ENCODE peak calls at places on chromosomes 13 and 19, in eight cellular contexts. Q, S, Z, X, F, J, Y and K are unnamed samples.
A peak's percentile ranks its signal among the peaks of the same experiment; 100 is the strongest.

GRCh38 chr13:31200636-31200970 is 828 bp downstream of the B3GLCT start:
- DNase-seq in S (peak; percentile 51), J (no peak), Q (no peak), Y (no peak), Z (no peak), F (peak; percentile 88), X (peak; percentile 71), K (no peak)

GRCh38 chr19:50314724-50315700 is 14.2 kb downstream of the KCNC3 start:
- DNase-seq in J (no peak), S (no peak), F (no peak), Z (no peak), X (peak; percentile 65), Y (no peak), Q (no peak), K (no peak)

GRCh38 chr19:45693168-45693788 is 812 bp downstream of the QPCTL start:
- DNase-seq in Y (peak; percentile 70), Q (peak; percentile 57), Z (peak; percentile 21), J (peak; percentile 28), S (peak; percentile 92), X (peak; percentile 88), F (peak; percentile 94), K (peak; percentile 15)

GRCh38 chr13:47499358-47500150 is 501.5 kb downstream of the SUCLA2 start:
- DNase-seq in X (no peak), F (no peak), Z (no peak), Y (no peak), S (no peak), J (peak; percentile 68), Q (peak; percentile 95), K (peak; percentile 60)

GRCh38 chr19:10431943-10432735 is 11.8 kb downstream of the PDE4A start:
- DNase-seq in J (no peak), Z (no peak), X (peak; percentile 69), S (peak; percentile 81), Y (no peak), Q (no peak), F (no peak), K (no peak)

GRCh38 chr19:35246466-35247096 is 2.2 kb upstream of the LSR start:
- DNase-seq in Q (no peak), S (no peak), Y (no peak), J (no peak), F (peak; percentile 5), Z (no peak), X (no peak), K (no peak)

GRCh38 chr19:39070888-39071287 is 13.3 kb upstream of the ACP7 start:
- DNase-seq in J (no peak), F (no peak), X (no peak), Q (peak; percentile 32), Y (no peak), S (no peak), Z (no peak), K (no peak)

GRCh38 chr19:12668937-12669271 is 2.3 kb downstream of the WDR83 start:
- DNase-seq in Z (no peak), X (peak; percentile 53), S (peak; percentile 60), Q (peak; percentile 65), J (peak; percentile 5), F (no peak), Y (peak; percentile 35), K (peak; percentile 35)

GRCh38 chr19:41711376-41712261 is 3.2 kb downstream of the CEACAM5 start:
- DNase-seq in Z (no peak), Q (no peak), X (no peak), F (peak; percentile 57), J (no peak), Y (no peak), S (peak; percentile 73), K (no peak)

DNA sequence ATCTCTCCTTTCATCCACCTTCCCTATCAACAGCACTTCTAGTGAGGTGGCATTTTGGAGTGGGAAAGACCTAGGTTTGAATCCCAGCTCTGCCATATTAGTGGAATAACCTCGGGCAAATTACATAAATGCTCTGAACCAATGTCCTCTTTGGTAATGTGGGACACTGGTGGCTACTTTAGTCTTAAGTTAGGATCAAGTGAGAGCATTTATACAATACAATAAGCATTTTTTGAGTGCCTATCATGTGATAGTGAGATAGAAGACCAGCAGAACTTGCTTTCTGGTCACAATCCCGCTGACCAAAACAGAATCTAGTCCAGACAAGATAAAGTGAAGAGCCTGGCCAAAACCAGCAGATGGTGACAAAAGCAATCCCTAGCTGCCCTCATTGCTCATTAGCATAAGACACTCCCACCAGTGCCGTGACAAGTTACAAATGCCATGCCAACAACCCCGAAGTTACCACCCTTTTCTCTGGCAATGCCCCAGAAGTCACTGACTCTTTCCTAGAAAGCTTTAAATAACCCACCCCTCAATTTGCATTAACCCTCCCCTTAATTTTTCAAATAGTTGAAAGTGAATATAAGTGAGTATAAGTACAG is 28.8 kb upstream of the KPNA3 start:
- DNase-seq in J (no peak), X (no peak), F (no peak), Q (no peak), S (no peak), Y (no peak), Z (no peak), K (no peak)
- TF ChIP-seq CTCF in J (no peak), X (no peak), F (no peak), Q (no peak), S (no peak), Y (no peak), Z (no peak), K (peak; percentile 22)

GRCh38 chr13:53775807-53776206 is 747.2 kb downstream of the OLFM4 start:
- DNase-seq in X (no peak), J (no peak), F (no peak), Q (no peak), Z (no peak), Y (no peak), S (no peak), K (no peak)
- TF ChIP-seq CTCF in X (no peak), J (no peak), F (no peak), Q (no peak), Z (no peak), Y (no peak), S (no peak), K (no peak)

GRCh38 chr19:29873801-29874575 is 62.2 kb downstream of the CCNE1 start:
- DNase-seq in Y (no peak), Z (no peak), X (no peak), J (no peak), F (no peak), S (no peak), Q (no peak), K (no peak)
- TF ChIP-seq CTCF in Y (no peak), Z (no peak), X (no peak), J (no peak), F (no peak), S (no peak), Q (no peak), K (no peak)

DNA sequence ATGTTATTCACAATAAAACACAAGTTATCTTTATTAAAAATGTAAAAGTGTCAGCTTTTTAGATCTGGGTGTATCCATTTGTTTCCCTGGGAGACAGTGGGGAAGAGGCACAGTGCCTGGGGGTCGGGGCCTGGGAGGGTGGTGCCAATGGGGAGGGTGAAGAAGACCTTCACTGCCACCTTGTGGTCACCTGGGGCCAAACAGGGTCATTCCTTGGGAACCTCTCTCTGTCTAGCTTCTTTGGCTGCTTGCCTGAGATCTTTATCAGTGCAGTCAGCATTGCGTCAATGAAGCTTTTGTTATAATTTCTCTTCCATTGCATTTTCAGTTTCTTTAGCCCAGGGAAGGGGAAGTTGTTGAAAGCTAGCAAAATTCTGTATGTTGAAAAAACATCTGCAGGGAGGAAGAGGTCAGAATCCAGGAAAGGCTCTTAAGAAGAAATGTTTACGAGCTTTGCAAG is 39.1 kb downstream of the PCDH8 start:
- DNase-seq in F (no peak), Y (no peak), X (peak; percentile 81), S (peak; percentile 76), Q (peak; percentile 39), J (no peak), Z (no peak), K (peak; percentile 30)
- TF ChIP-seq CTCF in F (peak; percentile 38), Y (peak; percentile 40), X (peak; percentile 86), S (peak; percentile 27), Q (peak; percentile 33), J (peak; percentile 29), Z (peak; percentile 8), K (peak; percentile 79)